ENCODE peak calls at places on chromosomes 3 and 15, in four cellular contexts. One of them, this sample, is unnamed.
A peak's percentile ranks its signal among the peaks of the same experiment; 100 is the strongest.

GRCh38 chr3:33971055-33971454 is 172.6 kb downstream of the PDCD6IP start:
- DNase-seq in AG04449: no peak
- DNase-seq in Peyer's patch: no peak
- DNase-seq in cardiac fibroblast: no peak
- DNase-seq in this sample: no peak

GRCh38 chr15:74182131-74182530 is 8.6 kb downstream of the ISLR start:
- DNase-seq in AG04449: no peak
- DNase-seq in Peyer's patch: no peak
- DNase-seq in cardiac fibroblast: no peak
- DNase-seq in this sample: no peak

GRCh38 chr3:141796436-141797166 is 33.4 kb downstream of the GRK7 start:
- DNase-seq in AG04449: peak; percentile 31
- DNase-seq in Peyer's patch: peak; percentile 72
- DNase-seq in cardiac fibroblast: peak; percentile 15
- DNase-seq in this sample: no peak

GRCh38 chr15:75723171-75723846 is 10.7 kb upstream of the CSPG4 start:
- DNase-seq in AG04449: no peak
- DNase-seq in Peyer's patch: no peak
- DNase-seq in cardiac fibroblast: no peak
- DNase-seq in this sample: no peak

GRCh38 chr15:67542462-67543347 is at the start of gene MAP2K5:
- DNase-seq in AG04449: no peak
- DNase-seq in Peyer's patch: peak; percentile 86
- DNase-seq in cardiac fibroblast: peak; percentile 65
- DNase-seq in this sample: no peak

GRCh38 chr3:196641278-196642058 is 2.0 kb downstream of the NRROS start:
- DNase-seq in AG04449: no peak
- DNase-seq in Peyer's patch: peak; percentile 23
- DNase-seq in cardiac fibroblast: no peak
- DNase-seq in this sample: no peak

GRCh38 chr15:79595995-79596622 is 164.0 kb downstream of the MINAR1 start:
- DNase-seq in AG04449: no peak
- DNase-seq in Peyer's patch: no peak
- DNase-seq in cardiac fibroblast: peak; percentile 87
- DNase-seq in this sample: peak; percentile 32

GRCh38 chr3:161551697-161552096 is 55.1 kb downstream of the OTOL1 start:
- DNase-seq in AG04449: no peak
- DNase-seq in Peyer's patch: no peak
- DNase-seq in cardiac fibroblast: no peak
- DNase-seq in this sample: no peak

GRCh38 chr3:195900426-195901355 is 7.7 kb downstream of the TNK2 start:
- DNase-seq in AG04449: no peak
- DNase-seq in Peyer's patch: peak; percentile 79
- DNase-seq in cardiac fibroblast: no peak
- DNase-seq in this sample: no peak

GRCh38 chr3:144770813-144771400 is 799.3 kb downstream of the DIPK2A start:
- DNase-seq in AG04449: peak; percentile 1
- DNase-seq in Peyer's patch: no peak
- DNase-seq in cardiac fibroblast: peak; percentile 66
- DNase-seq in this sample: peak; percentile 7

GRCh38 chr15:100602822-100603393 is 519 bp downstream of the ASB7 start:
- DNase-seq in AG04449: no peak
- DNase-seq in Peyer's patch: peak; percentile 28
- DNase-seq in cardiac fibroblast: peak; percentile 18
- DNase-seq in this sample: no peak

GRCh38 chr3:24923565-24923964 is 428.9 kb upstream of the THRB start:
- DNase-seq in AG04449: no peak
- DNase-seq in Peyer's patch: no peak
- DNase-seq in cardiac fibroblast: no peak
- DNase-seq in this sample: no peak

GRCh38 chr3:105328338-105328730 is 38.4 kb upstream of the ALCAM start:
- DNase-seq in AG04449: no peak
- DNase-seq in Peyer's patch: no peak
- DNase-seq in cardiac fibroblast: peak; percentile 15
- DNase-seq in this sample: no peak

GRCh38 chr3:13015286-13016082 is 57.7 kb downstream of the IQSEC1 start:
- DNase-seq in AG04449: no peak
- DNase-seq in Peyer's patch: peak; percentile 81
- DNase-seq in cardiac fibroblast: no peak
- DNase-seq in this sample: no peak

GRCh38 chr3:121601212-121601812 is 8.1 kb downstream of the FBXO40 start:
- DNase-seq in AG04449: no peak
- DNase-seq in Peyer's patch: no peak
- DNase-seq in cardiac fibroblast: no peak
- DNase-seq in this sample: no peak

GRCh38 chr3:181369637-181370036 is 342.1 kb upstream of the SOX2 start:
- DNase-seq in AG04449: no peak
- DNase-seq in Peyer's patch: no peak
- DNase-seq in cardiac fibroblast: no peak
- DNase-seq in this sample: no peak

GRCh38 chr15:39919740-39920509 is at the start of gene GPR176:
- DNase-seq in AG04449: no peak
- DNase-seq in Peyer's patch: no peak
- DNase-seq in cardiac fibroblast: peak; percentile 87
- DNase-seq in this sample: peak; percentile 38

GRCh38 chr3:127674793-127675189 is 2.0 kb downstream of the ABTB1 start:
- DNase-seq in AG04449: no peak
- DNase-seq in Peyer's patch: no peak
- DNase-seq in cardiac fibroblast: no peak
- DNase-seq in this sample: no peak

GRCh38 chr15:100762913-100763627 is 116.6 kb upstream of the ALDH1A3 start:
- DNase-seq in AG04449: no peak
- DNase-seq in Peyer's patch: no peak
- DNase-seq in cardiac fibroblast: no peak
- DNase-seq in this sample: no peak

GRCh38 chr15:50182233-50183013 is 427 bp downstream of the SLC27A2 start:
- DNase-seq in AG04449: no peak
- DNase-seq in Peyer's patch: no peak
- DNase-seq in cardiac fibroblast: peak; percentile 28
- DNase-seq in this sample: no peak

GRCh38 chr3:185270262-185270955 is 16.6 kb upstream of the EHHADH start:
- DNase-seq in AG04449: no peak
- DNase-seq in Peyer's patch: no peak
- DNase-seq in cardiac fibroblast: peak; percentile 61
- DNase-seq in this sample: no peak

GRCh38 chr15:49320337-49320736 is 102.7 kb upstream of the FGF7 start:
- DNase-seq in AG04449: no peak
- DNase-seq in Peyer's patch: no peak
- DNase-seq in cardiac fibroblast: no peak
- DNase-seq in this sample: no peak

GRCh38 chr3:7285502-7285901 is 424.6 kb downstream of the GRM7 start:
- DNase-seq in AG04449: no peak
- DNase-seq in Peyer's patch: no peak
- DNase-seq in cardiac fibroblast: peak; percentile 20
- DNase-seq in this sample: no peak

GRCh38 chr3:169207089-169207488 is 456.4 kb downstream of the MECOM start:
- DNase-seq in AG04449: no peak
- DNase-seq in Peyer's patch: no peak
- DNase-seq in cardiac fibroblast: no peak
- DNase-seq in this sample: no peak

GRCh38 chr15:63439536-63440264 is 58.1 kb upstream of the CA12 start:
- DNase-seq in AG04449: no peak
- DNase-seq in Peyer's patch: no peak
- DNase-seq in cardiac fibroblast: peak; percentile 42
- DNase-seq in this sample: peak; percentile 21

GRCh38 chr3:66478923-66479322 is 21.9 kb downstream of the LRIG1 start:
- DNase-seq in AG04449: no peak
- DNase-seq in Peyer's patch: no peak
- DNase-seq in cardiac fibroblast: no peak
- DNase-seq in this sample: no peak

GRCh38 chr3:47365213-47366153 is 15.3 kb upstream of the PTPN23 start:
- DNase-seq in AG04449: peak; percentile 60
- DNase-seq in Peyer's patch: no peak
- DNase-seq in cardiac fibroblast: peak; percentile 80
- DNase-seq in this sample: no peak

GRCh38 chr3:191432162-191432561 is 28.8 kb upstream of the PYDC2 start:
- DNase-seq in AG04449: no peak
- DNase-seq in Peyer's patch: no peak
- DNase-seq in cardiac fibroblast: no peak
- DNase-seq in this sample: no peak

GRCh38 chr3:13747627-13748026 is 132.2 kb downstream of the WNT7A start:
- DNase-seq in AG04449: no peak
- DNase-seq in Peyer's patch: no peak
- DNase-seq in cardiac fibroblast: no peak
- DNase-seq in this sample: no peak

GRCh38 chr3:42557849-42558248 is 23.9 kb downstream of the SEC22C start:
- DNase-seq in AG04449: no peak
- DNase-seq in Peyer's patch: peak; percentile 34
- DNase-seq in cardiac fibroblast: no peak
- DNase-seq in this sample: no peak

DNA sequence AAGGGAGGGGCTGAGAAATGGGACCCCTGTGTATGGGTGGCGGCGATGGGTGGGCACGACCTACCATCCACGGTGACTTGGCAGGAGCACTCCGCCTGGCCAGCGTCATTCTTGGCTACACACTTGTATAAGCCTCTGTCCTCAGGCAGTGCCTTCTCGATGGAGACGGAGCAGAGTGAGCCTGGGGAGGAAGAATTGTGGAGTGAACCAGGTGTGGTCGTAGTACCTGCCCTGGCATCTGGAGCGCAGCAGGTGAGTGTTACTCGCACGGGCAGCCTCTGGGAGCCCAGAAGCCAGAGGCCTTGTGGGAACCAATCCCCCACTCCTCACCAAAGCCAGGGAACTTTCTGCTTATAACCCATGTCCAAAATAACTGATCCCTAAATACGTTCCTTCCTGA is 107.8 kb upstream of the HACD2 start:
- DNase-seq in AG04449: no peak
- DNase-seq in Peyer's patch: no peak
- DNase-seq in cardiac fibroblast: no peak
- DNase-seq in this sample: no peak
- TF ChIP-seq CTCF in AG04449: no peak
- TF ChIP-seq CTCF in Peyer's patch: no peak
- TF ChIP-seq CTCF in cardiac fibroblast: no peak
- TF ChIP-seq CTCF in this sample: no peak

GRCh38 chr15:92884813-92885461 is 15.2 kb upstream of the CHD2 start:
- DNase-seq in AG04449: no peak
- DNase-seq in Peyer's patch: no peak
- DNase-seq in cardiac fibroblast: peak; percentile 46
- DNase-seq in this sample: no peak

GRCh38 chr15:92889390-92890113 is 10.6 kb upstream of the CHD2 start:
- DNase-seq in AG04449: no peak
- DNase-seq in Peyer's patch: no peak
- DNase-seq in cardiac fibroblast: peak; percentile 6
- DNase-seq in this sample: no peak

GRCh38 chr15:92886815-92887214 is 13.3 kb upstream of the CHD2 start:
- DNase-seq in AG04449: no peak
- DNase-seq in Peyer's patch: no peak
- DNase-seq in cardiac fibroblast: peak; percentile 11
- DNase-seq in this sample: no peak

GRCh38 chr15:92886229-92886628 is 13.9 kb upstream of the CHD2 start:
- DNase-seq in AG04449: no peak
- DNase-seq in Peyer's patch: no peak
- DNase-seq in cardiac fibroblast: no peak
- DNase-seq in this sample: no peak

DNA sequence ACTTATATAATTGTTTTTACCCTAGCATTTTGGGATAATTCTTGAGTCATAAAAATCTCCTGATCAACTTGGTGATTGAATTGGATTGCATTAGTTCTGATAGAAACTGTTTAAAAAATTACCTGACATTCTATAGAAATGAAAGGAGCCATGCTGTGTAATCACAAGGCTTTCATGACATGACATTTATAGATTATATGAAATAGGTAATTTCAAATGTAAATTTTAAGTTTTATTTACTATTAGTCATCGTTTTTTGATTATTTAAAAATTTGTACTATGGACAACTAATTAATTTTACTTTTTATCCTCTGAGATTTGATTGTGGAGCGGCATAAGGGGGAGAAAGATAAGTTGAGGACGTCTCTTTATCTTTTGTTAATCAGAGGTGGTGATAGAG is 12.3 kb upstream of the CHD2 start:
- DNase-seq in AG04449: no peak
- DNase-seq in Peyer's patch: no peak
- DNase-seq in cardiac fibroblast: peak; percentile 2
- DNase-seq in this sample: no peak
- H3K4me3 ChIP-seq in AG04449: no peak overlapping the region
- H3K4me3 ChIP-seq in Peyer's patch: no peak overlapping the region
- H3K4me3 ChIP-seq in cardiac fibroblast: no peak overlapping the region
- H3K4me3 ChIP-seq in this sample: no peak overlapping the region

DNA sequence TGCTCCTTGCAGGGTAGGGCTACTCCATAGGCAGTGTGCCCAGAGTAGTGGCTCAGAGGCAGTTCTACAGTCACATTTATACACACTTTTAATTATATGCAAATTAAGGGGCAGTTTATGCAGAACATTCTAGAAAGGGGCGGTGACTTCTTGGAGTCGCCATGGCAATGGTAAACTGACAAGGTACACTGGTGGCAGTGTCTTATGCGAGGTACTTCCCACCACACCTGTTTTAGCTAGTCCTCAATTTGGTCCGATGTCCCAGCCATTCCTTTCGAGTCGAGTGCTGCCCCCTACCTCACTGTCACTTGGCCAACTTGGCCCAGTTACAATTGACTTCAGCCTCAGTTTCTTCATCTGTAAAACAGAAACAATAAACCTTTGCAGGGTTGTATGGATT is 3.8 kb upstream of the IRAK2 start:
- DNase-seq in AG04449: no peak
- DNase-seq in Peyer's patch: no peak
- DNase-seq in cardiac fibroblast: no peak
- DNase-seq in this sample: no peak
- TF ChIP-seq CTCF in AG04449: no peak
- TF ChIP-seq CTCF in Peyer's patch: no peak
- TF ChIP-seq CTCF in cardiac fibroblast: no peak
- TF ChIP-seq CTCF in this sample: no peak

GRCh38 chr15:97963779-97964178 is 3.3 kb downstream of the ARRDC4 start:
- DNase-seq in AG04449: no peak
- DNase-seq in Peyer's patch: no peak
- DNase-seq in cardiac fibroblast: no peak
- DNase-seq in this sample: no peak

GRCh38 chr15:97960364-97961066 is at the start of gene ARRDC4:
- DNase-seq in AG04449: peak; percentile 99
- DNase-seq in Peyer's patch: peak; percentile 97
- DNase-seq in cardiac fibroblast: peak; percentile 100
- DNase-seq in this sample: peak; percentile 100

GRCh38 chr15:97961067-97961954 is 808 bp downstream of the ARRDC4 start:
- DNase-seq in AG04449: no peak
- DNase-seq in Peyer's patch: peak; percentile 19
- DNase-seq in cardiac fibroblast: peak; percentile 18
- DNase-seq in this sample: no peak

GRCh38 chr15:97959738-97960363 is 652 bp upstream of the ARRDC4 start:
- DNase-seq in AG04449: no peak
- DNase-seq in Peyer's patch: no peak
- DNase-seq in cardiac fibroblast: no peak
- DNase-seq in this sample: no peak

DNA sequence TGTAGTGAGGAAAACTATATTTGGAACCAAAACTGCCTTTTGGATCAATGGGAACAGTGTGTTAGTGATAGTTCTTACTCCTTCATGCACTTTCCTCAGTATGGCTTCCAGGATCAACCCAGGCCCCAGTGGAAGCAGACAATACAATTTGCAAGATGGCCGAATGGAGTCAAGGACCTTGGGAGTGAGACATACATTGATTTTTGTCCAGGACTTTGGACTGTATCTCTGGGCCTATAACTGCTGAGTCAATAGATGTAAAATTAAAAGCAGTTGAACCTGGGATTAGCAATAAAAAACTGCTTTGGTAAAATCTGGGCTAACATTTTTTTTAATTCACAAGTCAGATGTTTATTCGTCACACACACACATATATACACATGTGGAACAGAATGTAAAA is 1.8 kb downstream of the ARRDC4 start:
- DNase-seq in AG04449: no peak
- DNase-seq in Peyer's patch: no peak
- DNase-seq in cardiac fibroblast: no peak
- DNase-seq in this sample: no peak
- H3K4me3 ChIP-seq in AG04449: no peak overlapping the region
- H3K4me3 ChIP-seq in Peyer's patch: peak overlapping the region; percentile 84
- H3K4me3 ChIP-seq in cardiac fibroblast: no peak overlapping the region
- H3K4me3 ChIP-seq in this sample: peak overlapping the region; percentile 9